ENCODE peak calls at places on chromosomes 2 and 18, in eight cellular contexts. One of them, this sample, is unnamed.

GRCh38 chr2:172119089-172119488 is 16.4 kb upstream of the DLX2 start:
- DNase-seq in COR-L47: no peak
- DNase-seq in brain pericyte: no peak
- DNase-seq in frontal cortex: no peak
- DNase-seq in chondrocyte: no peak
- DNase-seq in smooth muscle cell of the brain vasculature: no peak
- DNase-seq in HAP-1: no peak
- DNase-seq in AML-193: peak; percentile 19
- DNase-seq in this sample: no peak

GRCh38 chr18:67347499-67347898 is 169.0 kb downstream of the DSEL start:
- DNase-seq in COR-L47: no peak
- DNase-seq in brain pericyte: no peak
- DNase-seq in frontal cortex: no peak
- DNase-seq in chondrocyte: no peak
- DNase-seq in smooth muscle cell of the brain vasculature: no peak
- DNase-seq in HAP-1: no peak
- DNase-seq in AML-193: no peak
- DNase-seq in this sample: no peak

GRCh38 chr2:219870023-219870422 is 242.6 kb downstream of the SLC4A3 start:
- DNase-seq in COR-L47: no peak
- DNase-seq in brain pericyte: no peak
- DNase-seq in frontal cortex: no peak
- DNase-seq in chondrocyte: no peak
- DNase-seq in smooth muscle cell of the brain vasculature: no peak
- DNase-seq in HAP-1: no peak
- DNase-seq in AML-193: no peak
- DNase-seq in this sample: no peak

GRCh38 chr2:219081701-219082331 is 21.1 kb upstream of the IHH start:
- DNase-seq in COR-L47: no peak
- DNase-seq in brain pericyte: no peak
- DNase-seq in frontal cortex: no peak
- DNase-seq in chondrocyte: no peak
- DNase-seq in smooth muscle cell of the brain vasculature: no peak
- DNase-seq in HAP-1: no peak
- DNase-seq in AML-193: peak; percentile 38
- DNase-seq in this sample: no peak

GRCh38 chr2:208025814-208026184 is 472 bp upstream of the PLEKHM3 start:
- DNase-seq in COR-L47: peak; percentile 3
- DNase-seq in brain pericyte: no peak
- DNase-seq in frontal cortex: no peak
- DNase-seq in chondrocyte: no peak
- DNase-seq in smooth muscle cell of the brain vasculature: no peak
- DNase-seq in HAP-1: no peak
- DNase-seq in AML-193: no peak
- DNase-seq in this sample: no peak

GRCh38 chr18:53567935-53568574 is 656.4 kb downstream of the MBD2 start:
- DNase-seq in COR-L47: peak; percentile 20
- DNase-seq in brain pericyte: no peak
- DNase-seq in frontal cortex: peak; percentile 9
- DNase-seq in chondrocyte: no peak
- DNase-seq in smooth muscle cell of the brain vasculature: no peak
- DNase-seq in HAP-1: peak; percentile 10
- DNase-seq in AML-193: peak; percentile 12
- DNase-seq in this sample: no peak

GRCh38 chr2:127108090-127108523 is 1.2 kb upstream of the BIN1 start:
- DNase-seq in COR-L47: no peak
- DNase-seq in brain pericyte: no peak
- DNase-seq in frontal cortex: no peak
- DNase-seq in chondrocyte: no peak
- DNase-seq in smooth muscle cell of the brain vasculature: no peak
- DNase-seq in HAP-1: no peak
- DNase-seq in AML-193: no peak
- DNase-seq in this sample: no peak

GRCh38 chr2:105834931-105835330 is 90.2 kb downstream of the NCK2 start:
- DNase-seq in COR-L47: no peak
- DNase-seq in brain pericyte: no peak
- DNase-seq in frontal cortex: no peak
- DNase-seq in chondrocyte: no peak
- DNase-seq in smooth muscle cell of the brain vasculature: no peak
- DNase-seq in HAP-1: no peak
- DNase-seq in AML-193: peak; percentile 8
- DNase-seq in this sample: no peak

GRCh38 chr2:4217737-4218136 is 514.4 kb downstream of the DCDC2C start:
- DNase-seq in COR-L47: no peak
- DNase-seq in brain pericyte: no peak
- DNase-seq in frontal cortex: no peak
- DNase-seq in chondrocyte: no peak
- DNase-seq in smooth muscle cell of the brain vasculature: no peak
- DNase-seq in HAP-1: no peak
- DNase-seq in AML-193: no peak
- DNase-seq in this sample: no peak